ENCODE peak calls at places on chromosomes 11 and 22, in four cellular contexts. Z is HEK293T, C is uterus, P is glutamatergic neuron. N is an unnamed sample.

GRCh38 chr11:103537904-103538502 is 428.8 kb downstream of the DYNC2H1 start:
- DNase-seq in Z (no peak), C (no peak), P (no peak), N (no peak)

GRCh38 chr11:11998091-11998781 is 10.2 kb downstream of the DKK3 start:
- DNase-seq in Z (no peak), C (no peak), P (no peak), N (no peak)

GRCh38 chr11:69044111-69045013 is 4.4 kb upstream of the TPCN2 start:
- DNase-seq in Z (peak; percentile 31), C (peak; percentile 83), P (no peak), N (peak; percentile 75)

GRCh38 chr22:20488946-20489345 is 6.6 kb downstream of the KLHL22 start:
- DNase-seq in Z (no peak), C (no peak), P (no peak), N (no peak)

GRCh38 chr11:126307706-126308105 is 3.8 kb downstream of the DCPS start:
- DNase-seq in Z (peak; percentile 39), C (no peak), P (peak; percentile 62), N (peak; percentile 53)

GRCh38 chr11:103441021-103441420 is 331.8 kb downstream of the DYNC2H1 start:
- DNase-seq in Z (no peak), C (no peak), P (no peak), N (no peak)

GRCh38 chr11:30853470-30853869 is 267.3 kb upstream of the MPPED2 start:
- DNase-seq in Z (no peak), C (no peak), P (no peak), N (no peak)

GRCh38 chr11:65419460-65419772 is 3.2 kb upstream of the NEAT1 start:
- DNase-seq in Z (no peak), C (peak; percentile 48), P (no peak), N (no peak)

GRCh38 chr11:9565822-9566560 is 7.5 kb upstream of the WEE1 start:
- DNase-seq in Z (peak; percentile 60), C (peak; percentile 90), P (no peak), N (peak; percentile 46)

GRCh38 chr11:76307978-76308747 is 72.8 kb downstream of the THAP12 start:
- DNase-seq in Z (no peak), C (no peak), P (no peak), N (no peak)

GRCh38 chr11:132904566-132904965 is 627.7 kb downstream of the OPCML start:
- DNase-seq in Z (no peak), C (no peak), P (peak; percentile 43), N (no peak)

GRCh38 chr11:4393209-4394196 is at the start of gene TRIM21:
- DNase-seq in Z (peak; percentile 69), C (peak; percentile 85), P (peak; percentile 58), N (no peak)

GRCh38 chr11:124670732-124671131 is 2.8 kb downstream of the SIAE start:
- DNase-seq in Z (no peak), C (no peak), P (no peak), N (no peak)

GRCh38 chr11:130711193-130711592 is 205.1 kb downstream of the SNX19 start:
- DNase-seq in Z (no peak), C (no peak), P (no peak), N (no peak)

GRCh38 chr11:914204-914603 is 3.6 kb upstream of the CHID1 start:
- DNase-seq in Z (no peak), C (no peak), P (no peak), N (no peak)

N was measured in D341Med.